ENCODE peak calls at places on chromosomes 16 and 17, in six cellular contexts. N, Q, C, O, J and K are unnamed samples.

GRCh38 chr16:80375973-80376372 is 164.8 kb upstream of the DYNLRB2 start:
- DNase-seq in Q (peak), N (no peak), C (no peak), O (no peak), J (no peak), K (no peak)

GRCh38 chr17:79883202-79883601 is 44.0 kb upstream of the CBX4 start:
- DNase-seq in J (no peak), Q (no peak), C (no peak), O (no peak), N (no peak), K (peak)

GRCh38 chr17:77959216-77959925 is 868 bp downstream of the TNRC6C start:
- DNase-seq in O (peak), N (peak), C (no peak), Q (no peak), J (no peak), K (peak)

GRCh38 chr17:58706351-58707140 is 14.1 kb downstream of the RAD51C start:
- DNase-seq in O (no peak), N (no peak), Q (no peak), J (no peak), C (no peak), K (peak)

GRCh38 chr17:41672153-41672552 is 16.5 kb upstream of the EIF1 start:
- DNase-seq in Q (no peak), O (no peak), C (no peak), J (no peak), N (no peak), K (no peak)

GRCh38 chr17:58693208-58693607 is 806 bp downstream of the RAD51C start:
- DNase-seq in N (no peak), C (no peak), J (no peak), Q (peak), O (no peak), K (no peak)

GRCh38 chr16:68343137-68343536 is 32.3 kb downstream of the PRMT7 start:
- DNase-seq in O (no peak), J (no peak), Q (no peak), N (no peak), C (no peak), K (no peak)

GRCh38 chr16:58733671-58734458 is at the start of gene GOT2:
- DNase-seq in O (peak), J (peak), Q (peak), N (peak), C (peak), K (peak)

DNA sequence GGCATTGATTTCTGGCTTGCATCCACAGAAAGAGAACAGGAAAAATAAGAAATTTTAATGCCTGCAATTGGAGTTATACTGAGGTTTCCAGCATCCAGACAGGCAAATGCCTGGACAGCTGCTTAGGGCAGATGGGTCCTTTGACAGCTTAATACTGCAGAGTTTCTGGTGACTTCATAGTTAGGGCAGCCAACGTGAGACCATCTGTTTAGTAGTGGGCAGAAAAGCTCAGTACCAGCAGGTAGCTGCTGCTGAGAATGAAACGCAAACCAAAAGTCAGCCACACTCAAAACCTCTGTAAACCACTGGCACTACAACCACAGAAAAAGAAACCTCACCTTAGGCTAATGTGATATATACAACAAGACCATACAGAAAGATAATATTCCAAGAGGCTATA is 109.9 kb downstream of the CDK5R1 start:
- DNase-seq in O (no peak), N (no peak), J (no peak), C (no peak), Q (no peak), K (no peak)
- TF ChIP-seq CTCF in O (no peak), N (no peak), J (no peak), C (no peak), Q (no peak), K (no peak)

GRCh38 chr17:31488982-31489294 is 97.5 kb downstream of the RAB11FIP4 start:
- DNase-seq in Q (peak), J (no peak), C (no peak), O (no peak), N (peak), K (no peak)

GRCh38 chr17:31487063-31487647 is 95.7 kb downstream of the RAB11FIP4 start:
- DNase-seq in Q (no peak), O (no peak), N (no peak), J (no peak), C (no peak), K (no peak)

GRCh38 chr17:31486351-31487062 is 95.0 kb downstream of the RAB11FIP4 start:
- DNase-seq in Q (no peak), N (no peak), O (no peak), J (no peak), C (no peak), K (peak)

GRCh38 chr17:31488264-31488981 is 96.9 kb downstream of the RAB11FIP4 start:
- DNase-seq in Q (peak), N (peak), O (no peak), J (no peak), C (no peak), K (peak)

DNA sequence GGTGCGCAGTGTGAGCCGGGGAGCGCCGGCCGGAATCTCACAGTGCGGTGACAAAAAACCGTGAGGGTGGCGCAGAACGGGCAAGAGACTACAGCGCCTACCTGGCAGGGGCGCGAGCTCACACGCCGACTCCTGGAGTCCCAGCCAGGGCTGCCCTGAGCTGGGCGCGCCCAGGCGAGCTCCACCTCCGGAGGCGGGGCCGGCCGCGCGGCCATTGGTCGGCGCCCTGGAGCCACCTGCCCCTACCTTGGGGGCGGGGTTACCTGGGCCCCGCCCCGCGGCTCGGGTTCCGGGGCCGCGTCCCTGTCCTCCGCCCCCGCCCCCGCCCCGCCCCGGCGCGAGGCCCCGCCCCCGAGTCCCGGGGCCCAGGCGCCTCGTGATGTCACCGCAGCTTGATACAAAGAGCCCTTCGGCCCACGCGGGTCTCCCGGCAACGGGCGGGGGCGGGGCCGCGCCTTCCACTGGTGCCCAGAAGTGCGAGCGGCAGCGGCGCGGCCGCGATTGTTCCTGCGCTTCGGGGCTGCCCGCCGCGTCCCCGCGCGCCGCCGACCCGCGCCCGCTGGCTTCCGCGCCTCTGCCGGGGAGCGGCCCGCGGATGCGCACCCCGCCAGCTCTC is 96.3 kb downstream of the RAB11FIP4 start:
- DNase-seq in N (peak), J (peak), Q (peak), C (no peak), O (peak), K (peak)
- TF ChIP-seq CTCF in N (no peak), J (no peak), Q (no peak), C (no peak), O (no peak), K (no peak)

DNA sequence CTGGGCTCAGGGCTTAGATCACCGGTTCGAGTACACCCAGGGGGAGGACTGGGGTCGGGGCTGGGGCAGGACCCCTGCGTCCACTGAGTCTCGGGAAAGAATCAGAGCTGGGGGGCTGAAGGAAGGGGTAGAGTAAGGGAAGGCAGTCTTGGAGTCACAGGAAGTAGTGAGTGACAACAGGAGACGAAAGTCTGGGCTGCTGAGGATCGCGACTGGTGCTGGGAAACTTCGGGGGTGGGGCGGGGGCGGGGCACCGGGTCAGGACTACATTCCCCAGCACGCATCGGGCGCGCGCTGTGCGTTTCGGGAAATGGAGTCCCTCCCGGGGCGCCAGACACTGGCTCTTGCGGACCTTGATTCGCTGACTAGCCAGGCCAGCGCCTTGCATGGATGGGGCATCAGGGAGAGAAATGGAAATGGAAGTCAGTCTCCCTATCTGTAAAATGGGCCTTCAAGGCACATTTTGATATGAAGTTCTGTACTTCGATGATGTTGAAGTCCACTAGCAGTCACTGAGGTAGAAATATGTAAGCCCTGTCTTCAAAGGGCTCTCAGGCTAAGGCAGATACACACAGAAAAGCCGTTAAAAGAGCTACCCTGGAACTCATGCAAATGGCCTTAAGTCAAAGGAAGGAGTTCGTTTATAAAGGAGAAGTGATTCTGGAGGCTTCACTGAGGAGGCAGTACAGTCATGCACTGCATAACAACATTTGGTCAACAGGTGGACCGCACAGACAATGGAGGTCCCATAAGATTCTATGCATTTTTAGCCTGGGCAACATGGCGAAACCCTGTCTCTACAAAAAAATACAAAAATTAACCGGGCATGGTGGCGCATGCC is 696 bp downstream of the CTF1 start:
- DNase-seq in Q (peak), O (peak), C (peak), N (peak), J (peak), K (peak)
- TF ChIP-seq CTCF in Q (no peak), O (no peak), C (no peak), N (no peak), J (no peak), K (no peak)

GRCh38 chr16:29819506-29819905 is 756 bp upstream of the MVP start:
- DNase-seq in C (no peak), O (no peak), Q (peak), N (no peak), J (no peak), K (no peak)
- TF ChIP-seq CTCF in C (no peak), O (no peak), Q (peak), N (no peak), J (no peak), K (no peak)

GRCh38 chr17:63113167-63113566 is 147.1 kb downstream of the TANC2 start:
- DNase-seq in O (no peak), C (no peak), N (no peak), Q (peak), J (peak), K (no peak)
- TF ChIP-seq CTCF in O (peak), C (peak), N (no peak), Q (no peak), J (peak), K (no peak)

GRCh38 chr16:2818278-2818876 is 1.3 kb downstream of the PRSS21 start:
- DNase-seq in N (no peak), O (no peak), J (no peak), C (no peak), Q (no peak), K (peak)

GRCh38 chr16:2814757-2815298 is 2.2 kb upstream of the PRSS21 start:
- DNase-seq in O (no peak), Q (no peak), J (no peak), N (no peak), C (no peak), K (peak)

GRCh38 chr16:2815299-2815771 is 1.7 kb upstream of the PRSS21 start:
- DNase-seq in O (no peak), N (no peak), C (no peak), J (no peak), Q (no peak), K (peak)

GRCh38 chr16:2817496-2818277 is 650 bp downstream of the PRSS21 start:
- DNase-seq in O (no peak), Q (no peak), N (no peak), C (no peak), J (no peak), K (peak)

GRCh38 chr16:2816751-2817495 is at the start of gene PRSS21:
- DNase-seq in C (no peak), J (no peak), Q (peak), O (no peak), N (no peak), K (peak)
- TF ChIP-seq CTCF in C (peak), J (no peak), Q (peak), O (no peak), N (peak), K (peak)